ENCODE peak calls at places on chromosomes 7 and 10, in six cellular contexts. C, S, A, T, L and Z are unnamed samples. For H3K4me1, the result is how much of the 10 kb centered on the place peaks cover.

GRCh38 chr10:30813872-30814471 is 184.4 kb upstream of the LYZL2 start:
- DNase-seq in S (no peak), T (no peak), L (no peak), C (peak), A (peak), Z (no peak)

GRCh38 chr10:49177391-49178355 is 10.5 kb downstream of the TMEM273 start:
- DNase-seq in L (no peak), A (peak), C (peak), T (no peak), S (peak), Z (no peak)

GRCh38 chr10:71081229-71081560 is 131.2 kb upstream of the UNC5B start:
- DNase-seq in T (no peak), L (no peak), S (no peak), A (no peak), C (no peak), Z (no peak)

GRCh38 chr7:33325754-33326484 is 196.6 kb downstream of the BBS9 start:
- DNase-seq in A (no peak), C (no peak), S (no peak), L (no peak), T (no peak), Z (no peak)

GRCh38 chr7:50560865-50561351 is 4.3 kb downstream of the DDC start:
- DNase-seq in S (no peak), C (no peak), A (no peak), T (no peak), L (no peak), Z (peak)

GRCh38 chr7:82049442-82049841 is 279.6 kb upstream of the HGF start:
- DNase-seq in C (peak), A (peak), T (no peak), S (no peak), L (no peak), Z (no peak)

GRCh38 chr10:130758529-130758928 is 553.0 kb downstream of the TCERG1L start:
- DNase-seq in C (no peak), S (no peak), T (no peak), L (peak), A (no peak), Z (no peak)

GRCh38 chr10:109784236-109784635 is 139.1 kb downstream of the XPNPEP1 start:
- DNase-seq in S (no peak), C (no peak), L (no peak), A (peak), T (no peak), Z (no peak)

GRCh38 chr10:100637785-100638184 is 102.0 kb downstream of the HIF1AN start:
- DNase-seq in L (no peak), T (no peak), S (peak), A (peak), C (no peak), Z (no peak)

GRCh38 chr10:24982294-24983064 is 30.1 kb upstream of the PRTFDC1 start:
- DNase-seq in S (no peak), T (no peak), A (no peak), C (no peak), L (no peak), Z (no peak)

GRCh38 chr10:62961951-62962523 is 145.9 kb upstream of the EGR2 start:
- DNase-seq in A (peak), L (no peak), C (no peak), T (no peak), S (no peak), Z (no peak)

GRCh38 chr7:100963386-100963785 is 6.0 kb upstream of the MUC12 start:
- DNase-seq in C (no peak), S (no peak), T (no peak), L (no peak), A (no peak), Z (no peak)

GRCh38 chr10:132410056-132410778 is 13.2 kb downstream of the PWWP2B start:
- DNase-seq in T (no peak), S (no peak), C (no peak), L (peak), A (no peak), Z (peak)

GRCh38 chr10:132410779-132411532 is 14.0 kb downstream of the PWWP2B start:
- DNase-seq in T (no peak), S (no peak), C (no peak), A (no peak), L (no peak), Z (peak)

GRCh38 chr10:132408823-132409666 is 12.0 kb downstream of the PWWP2B start:
- DNase-seq in T (no peak), C (no peak), A (no peak), L (peak), S (no peak), Z (peak)

GRCh38 chr10:132408367-132408781 is 11.4 kb downstream of the PWWP2B start:
- DNase-seq in T (no peak), C (no peak), L (peak), A (no peak), S (no peak), Z (peak)

GRCh38 chr10:132409667-132410028 is 12.6 kb downstream of the PWWP2B start:
- DNase-seq in S (no peak), A (no peak), L (no peak), C (no peak), T (no peak), Z (peak)
- H3K4me1 ChIP-seq in S (under half), A (under half), L (half or more), C (under half), T (under half), Z (half or more)

GRCh38 chr7:38310601-38311057 is 37.2 kb upstream of the TARP start:
- DNase-seq in A (no peak), C (no peak), L (no peak), T (no peak), S (no peak), Z (peak)
- H3K4me1 ChIP-seq in A (under half), C (under half), L (under half), T (under half), S (under half), Z (under half)

GRCh38 chr10:11245095-11245479 is 227.4 kb downstream of the CELF2 start:
- DNase-seq in S (no peak), T (no peak), L (no peak), C (no peak), A (no peak), Z (no peak)

GRCh38 chr10:11245510-11245909 is 227.8 kb downstream of the CELF2 start:
- DNase-seq in A (no peak), S (no peak), L (no peak), C (no peak), T (no peak), Z (no peak)

GRCh38 chr10:11249134-11249533 is 231.5 kb downstream of the CELF2 start:
- DNase-seq in C (no peak), T (peak), S (no peak), L (no peak), A (no peak), Z (no peak)

GRCh38 chr10:11245981-11246590 is 228.4 kb downstream of the CELF2 start:
- DNase-seq in C (no peak), A (no peak), L (no peak), S (no peak), T (no peak), Z (no peak)

DNA sequence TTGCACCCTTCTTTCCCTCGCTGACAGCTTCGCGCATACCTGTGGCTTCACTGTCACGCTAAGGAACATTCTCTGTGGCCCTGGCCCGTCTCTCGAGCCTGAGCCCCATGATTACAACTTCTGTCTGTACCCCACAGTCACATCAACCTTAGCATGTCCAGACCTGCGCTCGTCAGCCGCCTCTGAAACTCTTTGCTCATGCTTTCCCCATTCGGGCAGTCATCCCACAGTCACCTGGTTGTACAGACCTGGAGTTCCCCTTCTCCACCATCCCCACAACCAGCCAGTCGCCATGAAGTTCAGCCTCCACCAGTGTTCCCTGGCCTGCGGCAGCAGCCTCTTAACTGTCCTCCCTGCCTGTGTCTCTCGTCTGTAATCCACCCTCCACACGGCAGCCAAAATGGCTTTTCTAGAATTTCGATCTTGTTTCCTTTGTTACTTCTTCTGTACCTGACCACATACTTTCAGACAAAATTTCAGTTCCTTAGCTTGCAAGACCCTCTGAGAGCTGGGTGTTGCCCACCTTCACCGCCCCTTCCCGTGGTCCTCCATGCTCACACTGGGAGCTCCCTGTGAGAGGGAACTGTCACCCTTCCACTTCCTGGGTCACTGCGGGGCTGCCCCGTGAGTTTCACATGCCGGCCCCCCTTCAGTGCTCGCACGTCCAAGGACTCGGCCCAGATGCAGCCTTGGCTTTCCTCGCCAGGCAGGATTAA is 229.2 kb downstream of the CELF2 start:
- DNase-seq in T (no peak), L (no peak), A (no peak), C (no peak), S (no peak), Z (no peak)
- H3K4me1 ChIP-seq in T (under half), L (under half), A (under half), C (under half), S (under half), Z (under half)

GRCh38 chr10:114646426-114646825 is 11.6 kb downstream of the ABLIM1 start:
- DNase-seq in S (no peak), A (no peak), L (no peak), C (no peak), T (no peak), Z (no peak)

GRCh38 chr10:114648368-114648767 is 9.7 kb downstream of the ABLIM1 start:
- DNase-seq in C (peak), S (no peak), L (no peak), A (peak), T (no peak), Z (no peak)

GRCh38 chr10:114649217-114649906 is 8.7 kb downstream of the ABLIM1 start:
- DNase-seq in A (no peak), S (no peak), T (no peak), C (no peak), L (no peak), Z (no peak)

GRCh38 chr10:114645729-114646128 is 12.3 kb downstream of the ABLIM1 start:
- DNase-seq in A (no peak), L (no peak), T (no peak), S (no peak), C (no peak), Z (no peak)

DNA sequence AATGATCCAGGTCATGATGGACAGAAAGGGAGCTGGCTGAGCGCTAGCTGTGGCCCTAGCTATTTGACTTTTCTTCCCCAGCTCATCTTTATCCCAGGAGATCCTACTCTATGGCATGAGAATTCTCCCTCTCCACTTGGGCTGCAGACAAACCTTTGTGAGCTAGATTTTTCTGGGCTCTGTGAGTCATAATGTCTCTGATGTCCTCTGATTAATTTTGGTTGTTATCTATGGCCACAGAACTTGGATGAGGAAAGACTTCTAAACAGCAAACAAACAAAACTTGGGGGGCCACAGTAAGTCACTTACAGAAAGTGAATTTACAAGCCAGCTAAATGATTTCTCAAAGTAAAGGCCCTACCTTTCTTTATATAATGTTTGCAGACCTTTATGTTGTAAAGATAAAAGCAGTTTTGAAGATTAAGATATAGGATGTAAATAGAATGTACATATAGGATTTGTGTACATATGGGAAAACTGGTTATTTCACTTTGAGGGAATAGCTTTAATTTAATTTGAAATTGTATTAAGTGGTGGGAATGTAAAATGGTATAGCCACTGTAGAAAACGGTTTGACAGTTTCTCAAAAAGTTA is 10.4 kb downstream of the ABLIM1 start:
- DNase-seq in C (peak), T (no peak), S (no peak), A (no peak), L (no peak), Z (no peak)
- H3K4me1 ChIP-seq in C (under half), T (under half), S (under half), A (under half), L (under half), Z (under half)

GRCh38 chr7:132450188-132450587 is 126.1 kb downstream of the PLXNA4 start:
- DNase-seq in T (no peak), A (no peak), S (no peak), L (no peak), C (no peak), Z (no peak)

GRCh38 chr7:132443776-132444520 is 132.3 kb downstream of the PLXNA4 start:
- DNase-seq in A (no peak), C (no peak), T (no peak), S (no peak), L (no peak), Z (no peak)

GRCh38 chr7:132441935-132442334 is 134.3 kb downstream of the PLXNA4 start:
- DNase-seq in S (no peak), L (no peak), C (no peak), A (no peak), T (no peak), Z (no peak)

GRCh38 chr7:132446666-132447217 is 129.5 kb downstream of the PLXNA4 start:
- DNase-seq in T (no peak), S (no peak), A (no peak), L (no peak), C (no peak), Z (no peak)

GRCh38 chr7:132446265-132446664 is 130.0 kb downstream of the PLXNA4 start:
- DNase-seq in A (no peak), L (no peak), C (no peak), S (no peak), T (no peak), Z (no peak)
- H3K4me1 ChIP-seq in A (under half), L (under half), C (under half), S (under half), T (under half), Z (under half)

GRCh38 chr7:70694909-70695803 is 436.8 kb upstream of the GALNT17 start:
- DNase-seq in A (no peak), S (no peak), T (no peak), L (peak), C (peak), Z (no peak)

GRCh38 chr7:70693690-70694356 is 438.1 kb upstream of the GALNT17 start:
- DNase-seq in S (no peak), L (peak), A (no peak), C (peak), T (peak), Z (peak)

GRCh38 chr7:70694357-70694908 is 437.5 kb upstream of the GALNT17 start:
- DNase-seq in A (no peak), T (no peak), C (peak), L (peak), S (no peak), Z (peak)

GRCh38 chr7:70696139-70696782 is 435.7 kb upstream of the GALNT17 start:
- DNase-seq in T (no peak), S (no peak), A (no peak), C (peak), L (no peak), Z (no peak)

DNA sequence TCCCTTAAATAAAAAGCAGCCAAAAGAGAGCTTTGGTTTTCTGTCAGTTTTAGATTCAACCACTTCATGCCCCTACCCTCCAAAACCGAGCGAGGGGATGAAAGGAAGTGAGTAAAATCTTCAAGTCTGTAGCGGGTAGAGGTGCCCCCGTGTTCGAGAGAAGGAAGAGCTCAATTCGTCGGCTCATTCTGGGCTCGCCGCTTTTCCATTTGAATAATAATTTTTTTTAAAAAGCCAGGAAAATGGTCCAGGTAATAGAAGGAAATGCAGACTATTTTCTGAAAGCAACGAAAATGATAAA is 436.2 kb upstream of the GALNT17 start:
- DNase-seq in S (no peak), L (no peak), T (no peak), C (no peak), A (no peak), Z (no peak)
- H3K4me1 ChIP-seq in S (under half), L (under half), T (under half), C (under half), A (under half), Z (under half)

GRCh38 chr10:61939575-61940301 is 38.2 kb downstream of the ARID5B start:
- DNase-seq in T (no peak), C (peak), A (peak), L (no peak), S (no peak), Z (no peak)
- H3K4me1 ChIP-seq in T (half or more), C (under half), A (half or more), L (half or more), S (under half), Z (under half)

GRCh38 chr10:80468002-80468401 is 13.9 kb downstream of the TSPAN14 start:
- DNase-seq in T (no peak), A (no peak), S (no peak), L (peak), C (no peak), Z (no peak)
- H3K4me1 ChIP-seq in T (under half), A (under half), S (half or more), L (half or more), C (under half), Z (half or more)

GRCh38 chr10:79431891-79432831 is 13.3 kb downstream of the ZCCHC24 start:
- DNase-seq in T (no peak), S (no peak), L (peak), A (no peak), C (peak), Z (no peak)
- H3K4me1 ChIP-seq in T (under half), S (under half), L (under half), A (under half), C (half or more), Z (under half)